ENCODE peak calls at places on chromosomes 13 and 19, in five cellular contexts. Y is AG09309, E is heart right ventricle, T is nephron progenitor cell, M is OCI-LY7. D is an unnamed sample.

GRCh38 chr13:114264886-114265611 is 16.4 kb upstream of the UPF3A start:
- DNase-seq in T (no peak), M (no peak), E (no peak), Y (peak), D (no peak)

GRCh38 chr19:44640518-44640917 is 3.2 kb upstream of the PVR start:
- DNase-seq in E (no peak), Y (no peak), T (no peak), M (no peak), D (no peak)

GRCh38 chr13:31015207-31015606 is 82.8 kb downstream of the TEX26 start:
- DNase-seq in E (no peak), T (no peak), M (no peak), Y (no peak), D (no peak)

GRCh38 chr19:5287066-5287465 is 53.5 kb downstream of the PTPRS start:
- DNase-seq in E (no peak), M (no peak), Y (no peak), T (no peak), D (no peak)

GRCh38 chr19:1070576-1070930 is 3.6 kb downstream of the ARHGAP45 start:
- DNase-seq in T (no peak), M (no peak), Y (no peak), E (no peak), D (no peak)

GRCh38 chr13:109297628-109298027 is 488.8 kb downstream of the IRS2 start:
- DNase-seq in M (no peak), E (no peak), T (no peak), Y (peak), D (no peak)

GRCh38 chr13:76153239-76153638 is 517.1 kb downstream of the LMO7 start:
- DNase-seq in M (no peak), Y (no peak), T (no peak), E (no peak), D (no peak)

GRCh38 chr19:39631178-39631577 is 24.5 kb upstream of the LGALS16 start:
- DNase-seq in E (no peak), Y (no peak), T (no peak), M (no peak), D (no peak)

GRCh38 chr19:8001995-8002849 is 3.2 kb downstream of the ELAVL1 start:
- DNase-seq in M (peak), Y (peak), T (peak), E (peak), D (peak)

GRCh38 chr13:67094952-67095351 is 135.2 kb downstream of the PCDH9 start:
- DNase-seq in M (no peak), Y (no peak), E (no peak), T (no peak), D (no peak)

GRCh38 chr13:23707674-23708073 is 137.5 kb downstream of the TNFRSF19 start:
- DNase-seq in Y (no peak), M (no peak), T (no peak), E (no peak), D (no peak)

DNA sequence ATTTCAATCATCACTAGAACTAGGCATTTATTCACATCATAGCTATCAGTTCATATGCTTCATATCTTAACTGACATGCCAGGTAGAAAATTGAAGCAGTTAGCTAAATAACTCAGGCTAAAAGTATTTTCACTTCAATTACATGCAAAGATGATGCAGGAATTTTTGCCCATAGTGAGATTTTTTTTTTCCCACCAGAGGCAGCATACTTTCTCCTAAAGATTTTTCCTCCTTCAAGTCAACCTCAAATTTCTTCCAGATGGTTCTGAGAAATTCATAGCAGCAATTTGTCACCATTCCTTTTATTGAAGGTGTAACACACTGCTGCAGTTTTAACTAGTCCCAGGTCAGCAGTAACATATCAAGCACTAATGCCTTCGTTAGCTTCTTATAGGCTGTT is 141.9 kb downstream of the SUCLA2 start:
- DNase-seq in E (no peak), T (no peak), Y (peak), M (no peak), D (no peak)
- TF ChIP-seq CTCF in E (no peak), T (no peak), Y (peak), M (no peak), D (no peak)

GRCh38 chr19:34825212-34825611 is 52.2 kb upstream of the ZNF599 start:
- DNase-seq in Y (no peak), T (no peak), M (no peak), E (no peak), D (no peak)

GRCh38 chr19:34828156-34828555 is 55.1 kb upstream of the ZNF599 start:
- DNase-seq in T (no peak), Y (no peak), M (no peak), E (no peak), D (no peak)

DNA sequence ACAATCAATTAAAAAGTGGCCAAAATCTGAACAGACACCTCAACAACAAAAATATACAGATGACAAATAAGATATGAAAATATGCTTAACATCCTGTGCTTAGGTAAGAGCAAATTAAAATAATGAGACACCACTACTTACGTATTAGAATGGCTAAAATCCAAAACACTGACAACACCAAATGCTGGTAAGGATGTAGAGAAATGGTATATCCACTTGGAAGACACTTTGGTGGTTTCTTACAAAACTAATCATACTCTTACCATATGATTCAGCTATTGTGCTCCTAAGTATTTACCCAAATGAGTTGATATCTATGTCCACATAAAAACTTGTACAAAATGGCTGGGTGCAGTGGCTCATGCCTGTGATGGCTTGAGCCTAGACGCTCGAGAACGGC is 51.7 kb upstream of the ZNF599 start:
- DNase-seq in M (no peak), Y (no peak), E (no peak), T (no peak), D (no peak)
- TF ChIP-seq CTCF in M (no peak), Y (no peak), E (no peak), T (no peak), D (no peak)

GRCh38 chr19:50906217-50906616 is 5.0 kb downstream of the KLK4 start:
- DNase-seq in E (no peak), T (peak), M (peak), Y (no peak), D (peak)
- TF ChIP-seq CTCF in E (peak), T (peak), M (peak), Y (peak), D (peak)

GRCh38 chr19:10295305-10295846 is 5.6 kb downstream of the ICAM5 start:
- DNase-seq in T (peak), M (peak), Y (no peak), E (peak), D (no peak)
- TF ChIP-seq CTCF in T (no peak), M (no peak), Y (peak), E (no peak), D (peak)

GRCh38 chr13:93511011-93511410 is 284.4 kb downstream of the GPC6 start:
- DNase-seq in Y (no peak), T (no peak), E (no peak), M (no peak), D (no peak)
- TF ChIP-seq CTCF in Y (no peak), T (no peak), E (no peak), M (no peak), D (no peak)

DNA sequence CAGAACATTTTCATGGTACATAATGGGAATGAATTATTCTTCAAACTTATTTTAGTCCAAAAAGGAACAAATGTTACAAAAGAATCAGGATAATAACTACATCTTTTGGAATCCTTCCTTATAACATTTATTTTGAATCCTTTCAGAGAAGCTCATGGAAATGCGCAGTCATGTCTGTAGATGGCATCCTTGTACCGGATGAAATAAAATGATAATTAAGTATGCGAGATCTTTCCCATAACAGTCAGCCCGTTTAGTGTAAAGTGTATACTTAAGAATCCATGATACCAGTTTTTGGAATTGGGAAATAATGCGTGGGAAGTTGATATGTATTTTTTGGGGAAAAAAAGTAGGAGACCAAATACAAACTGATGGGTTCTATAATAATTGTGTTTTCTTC is 418.8 kb downstream of the GPC5 start:
- DNase-seq in M (no peak), E (no peak), T (no peak), Y (no peak), D (no peak)
- TF ChIP-seq CTCF in M (no peak), E (peak), T (no peak), Y (no peak), D (no peak)

GRCh38 chr19:2337329-2337707 is 8.8 kb downstream of the SPPL2B start:
- DNase-seq in E (no peak), Y (no peak), M (no peak), T (peak), D (no peak)
- TF ChIP-seq CTCF in E (no peak), Y (no peak), M (peak), T (peak), D (peak)

DNA sequence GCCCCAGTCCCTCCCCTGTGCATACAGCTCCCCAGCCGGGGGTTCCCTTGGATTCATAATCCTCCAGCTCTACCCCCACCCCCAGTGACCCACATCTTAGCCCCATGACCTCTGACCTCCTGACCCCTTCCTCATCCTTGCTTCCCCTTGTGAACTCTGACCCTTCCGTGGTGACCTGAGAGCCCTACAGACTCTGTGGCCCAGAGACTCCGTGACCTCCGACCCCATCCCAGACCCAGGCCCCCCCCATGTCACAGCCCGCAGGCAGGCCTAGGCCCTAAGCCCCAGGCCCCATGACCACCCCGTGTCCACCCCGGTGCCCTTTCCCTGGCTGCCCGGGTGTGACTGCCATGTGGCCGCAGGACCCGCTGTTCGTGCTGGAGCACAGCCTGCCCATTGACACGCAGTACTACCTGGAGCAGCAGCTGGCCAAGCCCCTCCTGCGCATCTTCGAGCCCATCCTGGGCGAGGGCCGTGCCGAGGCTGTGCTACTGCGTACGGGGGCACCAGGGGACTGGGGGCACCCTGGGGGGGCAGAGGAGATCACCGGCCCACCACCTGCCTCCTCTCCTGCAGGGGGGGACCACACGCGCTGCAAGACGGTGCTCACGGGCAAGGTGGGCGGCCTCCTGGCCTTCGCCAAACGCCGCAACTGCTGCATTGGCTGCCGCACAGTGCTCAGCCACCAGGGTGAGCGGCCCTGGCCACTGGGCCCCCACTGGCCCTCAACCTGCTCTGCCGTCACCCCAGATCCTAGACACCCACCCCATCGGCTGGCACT is 2.5 kb upstream of the SPIB start:
- DNase-seq in T (no peak), E (no peak), Y (no peak), M (peak), D (no peak)
- TF ChIP-seq CTCF in T (no peak), E (no peak), Y (no peak), M (no peak), D (no peak)

GRCh38 chr19:34733826-34734600 is at the start of gene ZNF181:
- DNase-seq in T (peak), Y (peak), M (peak), E (peak), D (peak)
- TF ChIP-seq CTCF in T (no peak), Y (no peak), M (no peak), E (no peak), D (no peak)

GRCh38 chr13:21846605-21847004 is 175.7 kb downstream of the FGF9 start:
- DNase-seq in M (no peak), E (no peak), Y (no peak), T (no peak), D (no peak)

GRCh38 chr13:21850013-21851006 is 179.4 kb downstream of the FGF9 start:
- DNase-seq in M (no peak), Y (no peak), E (no peak), T (no peak), D (no peak)

GRCh38 chr13:21853779-21854178 is 182.9 kb downstream of the FGF9 start:
- DNase-seq in E (no peak), Y (no peak), T (no peak), M (no peak), D (no peak)

GRCh38 chr13:21852043-21852442 is 181.2 kb downstream of the FGF9 start:
- DNase-seq in T (no peak), M (no peak), Y (no peak), E (no peak), D (no peak)

DNA sequence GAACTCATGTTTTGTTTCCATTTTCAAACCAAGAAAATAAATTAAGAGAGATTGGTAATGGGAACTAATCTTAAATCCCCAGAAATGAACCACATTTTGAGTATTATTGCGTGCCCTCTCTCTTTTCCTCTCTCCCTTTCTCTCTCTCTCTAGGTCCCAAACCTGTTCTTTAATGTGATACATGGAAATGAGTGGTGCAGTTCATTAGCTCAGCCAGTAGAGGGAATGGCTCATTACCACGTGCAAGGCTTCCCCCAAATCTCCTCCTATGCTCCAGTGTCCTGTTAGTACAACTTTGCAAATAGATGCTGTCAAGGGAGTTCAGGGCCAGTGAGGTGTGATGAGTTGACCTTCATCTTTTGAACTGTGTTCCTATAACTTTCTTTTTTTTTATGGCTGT is 178.4 kb downstream of the FGF9 start:
- DNase-seq in M (peak), T (peak), E (no peak), Y (no peak), D (no peak)
- TF ChIP-seq CTCF in M (peak), T (peak), E (peak), Y (no peak), D (peak)